ENCODE peak calls at places on chromosomes 3 and 15, in five cellular contexts. One of them, this sample, is unnamed.

GRCh38 chr3:125043599-125044151 is 12.1 kb downstream of the HEG1 start:
- DNase-seq in germinal center: no peak
- DNase-seq in AG09309: no peak
- DNase-seq in iris pigment epithelial cell: no peak
- DNase-seq in stimulated activated CD8-positive, alpha-beta memory T cell treated with anti-CD3 and anti-CD28 coated beads, Interleukin-4, amount 100 ng/mL, for 48 hours: no peak
- DNase-seq in this sample: peak; percentile 54

GRCh38 chr15:68298336-68298735 is 20.8 kb downstream of the FEM1B start:
- DNase-seq in germinal center: no peak
- DNase-seq in AG09309: no peak
- DNase-seq in iris pigment epithelial cell: no peak
- DNase-seq in stimulated activated CD8-positive, alpha-beta memory T cell treated with anti-CD3 and anti-CD28 coated beads, Interleukin-4, amount 100 ng/mL, for 48 hours: no peak
- DNase-seq in this sample: no peak

GRCh38 chr15:67941643-67942315 is 101.9 kb upstream of the RNU6-1 start:
- DNase-seq in germinal center: no peak
- DNase-seq in AG09309: no peak
- DNase-seq in iris pigment epithelial cell: peak; percentile 37
- DNase-seq in stimulated activated CD8-positive, alpha-beta memory T cell treated with anti-CD3 and anti-CD28 coated beads, Interleukin-4, amount 100 ng/mL, for 48 hours: no peak
- DNase-seq in this sample: no peak

GRCh38 chr15:92954578-92954977 is 54.5 kb downstream of the CHD2 start:
- DNase-seq in germinal center: peak; percentile 7
- DNase-seq in AG09309: no peak
- DNase-seq in iris pigment epithelial cell: peak; percentile 30
- DNase-seq in stimulated activated CD8-positive, alpha-beta memory T cell treated with anti-CD3 and anti-CD28 coated beads, Interleukin-4, amount 100 ng/mL, for 48 hours: no peak
- DNase-seq in this sample: no peak

GRCh38 chr3:21533047-21533446 is 218.0 kb downstream of the ZNF385D start:
- DNase-seq in germinal center: no peak
- DNase-seq in AG09309: no peak
- DNase-seq in iris pigment epithelial cell: no peak
- DNase-seq in stimulated activated CD8-positive, alpha-beta memory T cell treated with anti-CD3 and anti-CD28 coated beads, Interleukin-4, amount 100 ng/mL, for 48 hours: no peak
- DNase-seq in this sample: no peak

GRCh38 chr15:65979316-65979715 is 110.0 kb downstream of the RAB11A start:
- DNase-seq in germinal center: peak; percentile 27
- DNase-seq in AG09309: no peak
- DNase-seq in iris pigment epithelial cell: peak; percentile 28
- DNase-seq in stimulated activated CD8-positive, alpha-beta memory T cell treated with anti-CD3 and anti-CD28 coated beads, Interleukin-4, amount 100 ng/mL, for 48 hours: no peak
- DNase-seq in this sample: no peak

GRCh38 chr15:54502416-54503075 is 524.3 kb downstream of the UNC13C start:
- DNase-seq in germinal center: no peak
- DNase-seq in AG09309: no peak
- DNase-seq in iris pigment epithelial cell: no peak
- DNase-seq in stimulated activated CD8-positive, alpha-beta memory T cell treated with anti-CD3 and anti-CD28 coated beads, Interleukin-4, amount 100 ng/mL, for 48 hours: no peak
- DNase-seq in this sample: no peak

GRCh38 chr3:98701276-98701675 is 61.9 kb upstream of the ST3GAL6 start:
- DNase-seq in germinal center: no peak
- DNase-seq in AG09309: no peak
- DNase-seq in iris pigment epithelial cell: peak; percentile 20
- DNase-seq in stimulated activated CD8-positive, alpha-beta memory T cell treated with anti-CD3 and anti-CD28 coated beads, Interleukin-4, amount 100 ng/mL, for 48 hours: no peak
- DNase-seq in this sample: no peak

GRCh38 chr15:73858062-73858461 is 15.3 kb upstream of the TBC1D21 start:
- DNase-seq in germinal center: no peak
- DNase-seq in AG09309: no peak
- DNase-seq in iris pigment epithelial cell: no peak
- DNase-seq in stimulated activated CD8-positive, alpha-beta memory T cell treated with anti-CD3 and anti-CD28 coated beads, Interleukin-4, amount 100 ng/mL, for 48 hours: no peak
- DNase-seq in this sample: no peak

GRCh38 chr3:53243165-53243564 is 12.7 kb downstream of the TKT start:
- DNase-seq in germinal center: no peak
- DNase-seq in AG09309: no peak
- DNase-seq in iris pigment epithelial cell: peak; percentile 74
- DNase-seq in stimulated activated CD8-positive, alpha-beta memory T cell treated with anti-CD3 and anti-CD28 coated beads, Interleukin-4, amount 100 ng/mL, for 48 hours: no peak
- DNase-seq in this sample: no peak

GRCh38 chr3:42690766-42691680 is 5.7 kb downstream of the KLHL40 start:
- DNase-seq in germinal center: no peak
- DNase-seq in AG09309: no peak
- DNase-seq in iris pigment epithelial cell: no peak
- DNase-seq in stimulated activated CD8-positive, alpha-beta memory T cell treated with anti-CD3 and anti-CD28 coated beads, Interleukin-4, amount 100 ng/mL, for 48 hours: no peak
- DNase-seq in this sample: no peak

GRCh38 chr3:53806182-53807116 is 39.8 kb downstream of the CHDH start:
- DNase-seq in germinal center: no peak
- DNase-seq in AG09309: peak; percentile 70
- DNase-seq in iris pigment epithelial cell: peak; percentile 21
- DNase-seq in stimulated activated CD8-positive, alpha-beta memory T cell treated with anti-CD3 and anti-CD28 coated beads, Interleukin-4, amount 100 ng/mL, for 48 hours: no peak
- DNase-seq in this sample: peak; percentile 65

GRCh38 chr3:123920383-123920782 is 36.3 kb upstream of the MYLK start:
- DNase-seq in germinal center: no peak
- DNase-seq in AG09309: no peak
- DNase-seq in iris pigment epithelial cell: no peak
- DNase-seq in stimulated activated CD8-positive, alpha-beta memory T cell treated with anti-CD3 and anti-CD28 coated beads, Interleukin-4, amount 100 ng/mL, for 48 hours: no peak
- DNase-seq in this sample: no peak

GRCh38 chr3:159586587-159587202 is 401.9 kb upstream of the IL12A start:
- DNase-seq in germinal center: no peak
- DNase-seq in AG09309: no peak
- DNase-seq in iris pigment epithelial cell: peak; percentile 65
- DNase-seq in stimulated activated CD8-positive, alpha-beta memory T cell treated with anti-CD3 and anti-CD28 coated beads, Interleukin-4, amount 100 ng/mL, for 48 hours: no peak
- DNase-seq in this sample: no peak

GRCh38 chr15:63187589-63188226 is 1.7 kb upstream of the RAB8B start:
- DNase-seq in germinal center: no peak
- DNase-seq in AG09309: no peak
- DNase-seq in iris pigment epithelial cell: no peak
- DNase-seq in stimulated activated CD8-positive, alpha-beta memory T cell treated with anti-CD3 and anti-CD28 coated beads, Interleukin-4, amount 100 ng/mL, for 48 hours: no peak
- DNase-seq in this sample: no peak

GRCh38 chr3:119681279-119681678 is 4.1 kb upstream of the COX17 start:
- DNase-seq in germinal center: peak; percentile 33
- DNase-seq in AG09309: no peak
- DNase-seq in iris pigment epithelial cell: peak; percentile 51
- DNase-seq in stimulated activated CD8-positive, alpha-beta memory T cell treated with anti-CD3 and anti-CD28 coated beads, Interleukin-4, amount 100 ng/mL, for 48 hours: no peak
- DNase-seq in this sample: no peak